ENCODE peak calls at places on chromosomes 11 and 22, in ten cellular contexts. R is endothelial cell, K is body of pancreas, Z is colonic mucosa, A is H9, Q is Calu3, J is brain microvascular endothelial cell, N is WTC11, B is AG04449, C is foreskin fibroblast. F is an unnamed sample.

GRCh38 chr11:134741453-134742227 is 329.6 kb upstream of the B3GAT1 start:
- DNase-seq in R (no peak), K (no peak), Z (no peak), A (no peak), Q (no peak), J (peak; percentile 84), N (no peak), B (no peak), C (no peak), F (no peak)

GRCh38 chr22:19477321-19478085 is 1.5 kb downstream of the UFD1 start:
- DNase-seq in R (no peak), K (no peak), Z (no peak), A (no peak), Q (no peak), J (no peak), N (no peak), B (no peak), C (peak; percentile 30), F (no peak)

GRCh38 chr11:12433571-12434061 is 56.2 kb downstream of the PARVA start:
- DNase-seq in R (no peak), K (no peak), Z (no peak), A (no peak), Q (no peak), J (peak; percentile 55), N (no peak), B (peak; percentile 90), C (peak; percentile 91), F (no peak)

GRCh38 chr11:36148701-36149100 is 140.5 kb downstream of the COMMD9 start:
- DNase-seq in R (no peak), K (no peak), Z (no peak), A (no peak), Q (no peak), J (no peak), N (no peak), B (no peak), C (no peak), F (no peak)

GRCh38 chr22:26785942-26786341 is 128.6 kb downstream of the MIAT start:
- DNase-seq in R (no peak), K (no peak), Z (no peak), A (no peak), Q (no peak), J (no peak), N (no peak), B (no peak), C (no peak), F (no peak)

GRCh38 chr11:131859811-131860210 is 489.4 kb downstream of the NTM start:
- DNase-seq in R (no peak), K (no peak), Z (no peak), A (no peak), Q (no peak), J (peak; percentile 87), N (no peak), B (no peak), C (peak; percentile 82), F (no peak)

GRCh38 chr11:114180301-114181055 is 115.7 kb upstream of the NNMT start:
- DNase-seq in R (peak; percentile 31), K (peak; percentile 89), Z (peak; percentile 74), A (peak; percentile 59), Q (peak; percentile 47), J (no peak), N (peak; percentile 59), B (no peak), C (peak; percentile 61), F (no peak)

GRCh38 chr22:35538801-35539321 is 1.8 kb upstream of the RASD2 start:
- DNase-seq in R (peak; percentile 63), K (peak; percentile 46), Z (peak; percentile 49), A (peak; percentile 71), Q (peak; percentile 61), J (no peak), N (peak; percentile 78), B (no peak), C (peak; percentile 52), F (no peak)

GRCh38 chr11:114039551-114039950 is 20.0 kb upstream of the ZBTB16 start:
- DNase-seq in R (no peak), K (no peak), Z (no peak), A (no peak), Q (no peak), J (no peak), N (no peak), B (no peak), C (peak; percentile 61), F (no peak)

GRCh38 chr11:68146704-68147474 is 25.7 kb upstream of the CHKA start:
- DNase-seq in R (no peak), K (peak; percentile 87), Z (peak; percentile 87), A (no peak), Q (peak; percentile 85), J (peak; percentile 28), N (no peak), B (no peak), C (peak; percentile 64), F (no peak)

GRCh38 chr11:78416285-78417174 is 1.1 kb downstream of the GAB2 start:
- DNase-seq in R (peak; percentile 81), K (peak; percentile 84), Z (peak; percentile 90), A (peak; percentile 80), Q (peak; percentile 88), J (peak; percentile 84), N (peak; percentile 81), B (peak; percentile 45), C (peak; percentile 92), F (peak; percentile 85)

GRCh38 chr22:37079668-37080171 is 28.2 kb downstream of the KCTD17 start:
- DNase-seq in R (no peak), K (no peak), Z (no peak), A (no peak), Q (no peak), J (peak; percentile 21), N (no peak), B (no peak), C (peak; percentile 54), F (no peak)

GRCh38 chr11:64747961-64748715 is 4.2 kb upstream of the RASGRP2 start:
- DNase-seq in R (no peak), K (no peak), Z (no peak), A (no peak), Q (no peak), J (no peak), N (no peak), B (peak; percentile 44), C (peak; percentile 75), F (peak; percentile 5)

GRCh38 chr11:36273110-36273509 is 16.1 kb downstream of the COMMD9 start:
- DNase-seq in R (no peak), K (no peak), Z (peak; percentile 3), A (no peak), Q (no peak), J (no peak), N (no peak), B (no peak), C (no peak), F (no peak)

GRCh38 chr22:19139001-19139356 is 5.5 kb downstream of the ESS2 start:
- DNase-seq in R (no peak), K (no peak), Z (no peak), A (no peak), Q (no peak), J (no peak), N (no peak), B (no peak), C (no peak), F (no peak)

GRCh38 chr22:50258361-50259292 is 2.9 kb downstream of the MAPK12 start:
- DNase-seq in R (no peak), K (no peak), Z (no peak), A (no peak), Q (no peak), J (no peak), N (no peak), B (no peak), C (no peak), F (peak; percentile 59)

GRCh38 chr11:121300313-121300971 is 7.9 kb downstream of the SC5D start:
- DNase-seq in R (no peak), K (no peak), Z (no peak), A (no peak), Q (no peak), J (no peak), N (no peak), B (no peak), C (no peak), F (no peak)

GRCh38 chr11:3735827-3736226 is 61.5 kb downstream of the NUP98 start:
- DNase-seq in R (no peak), K (no peak), Z (no peak), A (no peak), Q (no peak), J (peak; percentile 14), N (no peak), B (no peak), C (peak; percentile 23), F (no peak)

GRCh38 chr11:61912530-61912898 is 4.9 kb downstream of the RAB3IL1 start:
- DNase-seq in R (no peak), K (no peak), Z (peak; percentile 33), A (no peak), Q (no peak), J (no peak), N (peak; percentile 2), B (no peak), C (no peak), F (peak; percentile 25)

GRCh38 chr11:5021996-5022395 is 24.3 kb upstream of the OR52J3 start:
- DNase-seq in R (no peak), K (no peak), Z (no peak), A (no peak), Q (no peak), J (no peak), N (no peak), B (no peak), C (no peak), F (no peak)

GRCh38 chr22:22939537-22940368 is 52.1 kb downstream of the IGLL5 start:
- DNase-seq in R (no peak), K (no peak), Z (no peak), A (no peak), Q (no peak), J (no peak), N (peak; percentile 1), B (no peak), C (no peak), F (no peak)

GRCh38 chr11:57276169-57276854 is 39.3 kb upstream of the APLNR start:
- DNase-seq in R (no peak), K (no peak), Z (no peak), A (no peak), Q (no peak), J (no peak), N (no peak), B (no peak), C (no peak), F (no peak)
- TF ChIP-seq CTCF in R (no peak), K (no peak), Z (no peak), A (no peak), Q (no peak), J (no peak), N (no peak), B (no peak), C (no peak), F (no peak)

GRCh38 chr11:20251496-20251895 is 91.2 kb upstream of the DBX1 start:
- DNase-seq in R (no peak), K (no peak), Z (no peak), A (no peak), Q (no peak), J (no peak), N (no peak), B (no peak), C (no peak), F (no peak)
- TF ChIP-seq CTCF in R (no peak), K (no peak), Z (no peak), A (no peak), Q (no peak), J (no peak), N (no peak), B (no peak), C (no peak), F (no peak)

GRCh38 chr22:21001601-21002325 is at the start of gene THAP7:
- DNase-seq in R (peak; percentile 94), K (peak; percentile 97), Z (peak; percentile 96), A (peak; percentile 95), Q (peak; percentile 96), J (peak; percentile 94), N (peak; percentile 94), B (peak; percentile 65), C (peak; percentile 99), F (peak; percentile 98)
- TF ChIP-seq CTCF in R (no peak), K (no peak), Z (no peak), A (no peak), Q (no peak), J (no peak), N (no peak), B (no peak), C (no peak), F (no peak)

GRCh38 chr11:99739464-99740089 is 718.8 kb downstream of the CNTN5 start:
- DNase-seq in R (peak; percentile 40), K (no peak), Z (no peak), A (no peak), Q (peak; percentile 21), J (peak; percentile 47), N (no peak), B (no peak), C (no peak), F (no peak)
- TF ChIP-seq CTCF in R (peak; percentile 79), K (no peak), Z (peak; percentile 8), A (peak; percentile 82), Q (no peak), J (peak; percentile 56), N (peak; percentile 30), B (peak; percentile 24), C (peak; percentile 15), F (peak; percentile 67)

F was measured in left ventricle myocardium inferior.